ENCODE peak calls at places on chromosomes 6 and 20, in four cellular contexts. G is neuronal stem cell, L is IMR-90, J is mesenchymal stem cell. P is an unnamed sample.

GRCh38 chr20:44695295-44696230 is 19.6 kb upstream of the CCN5 start:
- DNase-seq in G (no peak), J (peak), L (peak), P (no peak)

GRCh38 chr6:70551566-70551965 is 15.2 kb upstream of the SDHAF4 start:
- DNase-seq in J (no peak), L (no peak), G (no peak), P (no peak)

GRCh38 chr20:23142162-23143050 is 56.3 kb upstream of the CD93 start:
- DNase-seq in L (no peak), G (no peak), J (no peak), P (no peak)

GRCh38 chr6:79782775-79783174 is 151.6 kb downstream of the SH3BGRL2 start:
- DNase-seq in L (no peak), J (no peak), G (no peak), P (no peak)

GRCh38 chr20:54140486-54140885 is 33.3 kb downstream of the CYP24A1 start:
- DNase-seq in J (no peak), L (no peak), G (no peak), P (no peak)

GRCh38 chr6:131054392-131055250 is 8.4 kb downstream of the EPB41L2 start:
- DNase-seq in J (no peak), G (no peak), L (no peak), P (no peak)

GRCh38 chr6:128452713-128453112 is 67.7 kb downstream of the PTPRK start:
- DNase-seq in G (no peak), L (no peak), J (no peak), P (no peak)

GRCh38 chr6:106692112-106692822 is 62.9 kb downstream of the QRSL1 start:
- DNase-seq in J (peak), L (peak), G (peak), P (peak)

GRCh38 chr6:25384967-25385366 is 105.8 kb downstream of the CARMIL1 start:
- DNase-seq in G (no peak), L (peak), J (no peak), P (no peak)

GRCh38 chr6:119902681-119903080 is 553.1 kb upstream of the MAN1A1 start:
- DNase-seq in G (no peak), J (no peak), L (no peak), P (no peak)

GRCh38 chr6:77926198-77926752 is 273.4 kb downstream of the MEI4 start:
- DNase-seq in G (peak), J (peak), L (no peak), P (no peak)

GRCh38 chr6:6748001-6748400 is 159.5 kb downstream of the LY86 start:
- DNase-seq in G (no peak), L (no peak), J (no peak), P (no peak)

GRCh38 chr6:21873562-21873961 is 280.0 kb downstream of the SOX4 start:
- DNase-seq in G (no peak), L (peak), J (no peak), P (no peak)

GRCh38 chr6:135578976-135579375 is 81.4 kb upstream of the AHI1 start:
- DNase-seq in J (no peak), G (no peak), L (no peak), P (no peak)

GRCh38 chr6:167733740-167734661 is 92.7 kb upstream of the AFDN start:
- DNase-seq in J (peak), L (no peak), G (no peak), P (no peak)

GRCh38 chr20:43916073-43916874 is 1.6 kb downstream of the TOX2 start:
- DNase-seq in J (peak), L (no peak), G (no peak), P (no peak)

GRCh38 chr6:85641522-85641915 is 1.2 kb downstream of the SYNCRIP start:
- DNase-seq in J (peak), G (no peak), L (peak), P (no peak)

GRCh38 chr6:109015185-109015584 is 79.5 kb downstream of the SESN1 start:
- DNase-seq in L (no peak), J (no peak), G (no peak), P (no peak)

GRCh38 chr6:166952122-166952521 is 4.2 kb downstream of the RNASET2 start:
- DNase-seq in J (no peak), G (no peak), L (no peak), P (no peak)

GRCh38 chr6:157241411-157241979 is 81.8 kb downstream of the TMEM242 start:
- DNase-seq in L (no peak), J (no peak), G (no peak), P (no peak)

GRCh38 chr20:25083141-25083772 is 1.3 kb upstream of the VSX1 start:
- DNase-seq in G (no peak), L (no peak), J (no peak), P (peak)

GRCh38 chr6:14664616-14665315 is 547.2 kb downstream of the CD83 start:
- DNase-seq in G (no peak), J (peak), L (no peak), P (peak)

GRCh38 chr6:169288591-169288990 is 34.9 kb upstream of the THBS2 start:
- DNase-seq in L (peak), J (no peak), G (no peak), P (no peak)

GRCh38 chr20:53827292-53827995 is 233.8 kb upstream of the ZNF217 start:
- DNase-seq in G (no peak), L (no peak), J (no peak), P (no peak)

GRCh38 chr20:47111576-47111975 is 216.9 kb downstream of the EYA2 start:
- DNase-seq in L (peak), G (no peak), J (no peak), P (no peak)

GRCh38 chr20:50844430-50845100 is 49.7 kb downstream of the BCAS4 start:
- DNase-seq in L (peak), G (no peak), J (peak), P (no peak)

GRCh38 chr20:23407770-23408467 is 13.4 kb downstream of the NAPB start:
- DNase-seq in L (no peak), G (no peak), J (no peak), P (no peak)

GRCh38 chr6:10383312-10384063 is 31.4 kb downstream of the TFAP2A start:
- DNase-seq in L (no peak), G (no peak), J (no peak), P (peak)
- H4K91ac ChIP-seq in L (no peak), G (no peak), J (no peak), P (no peak)

GRCh38 chr6:146892283-146892612 is 293.5 kb downstream of the ADGB start:
- DNase-seq in L (no peak), J (no peak), G (no peak), P (no peak)
- H4K91ac ChIP-seq in L (peak), J (no peak), G (no peak), P (no peak)

GRCh38 chr20:18092890-18093289 is 35.2 kb upstream of the OVOL2 start:
- DNase-seq in J (no peak), G (no peak), L (no peak), P (peak)
- H4K91ac ChIP-seq in J (no peak), G (no peak), L (no peak), P (no peak)

GRCh38 chr6:139581485-139581865 is 207.0 kb upstream of the CITED2 start:
- DNase-seq in L (no peak), G (no peak), J (no peak), P (no peak)

GRCh38 chr6:139577991-139578604 is 203.7 kb upstream of the CITED2 start:
- DNase-seq in L (peak), J (peak), G (no peak), P (no peak)

GRCh38 chr6:139580592-139581484 is 206.4 kb upstream of the CITED2 start:
- DNase-seq in G (no peak), L (no peak), J (no peak), P (no peak)

GRCh38 chr6:139572001-139572400 is 197.6 kb upstream of the CITED2 start:
- DNase-seq in L (no peak), G (no peak), J (no peak), P (no peak)

DNA sequence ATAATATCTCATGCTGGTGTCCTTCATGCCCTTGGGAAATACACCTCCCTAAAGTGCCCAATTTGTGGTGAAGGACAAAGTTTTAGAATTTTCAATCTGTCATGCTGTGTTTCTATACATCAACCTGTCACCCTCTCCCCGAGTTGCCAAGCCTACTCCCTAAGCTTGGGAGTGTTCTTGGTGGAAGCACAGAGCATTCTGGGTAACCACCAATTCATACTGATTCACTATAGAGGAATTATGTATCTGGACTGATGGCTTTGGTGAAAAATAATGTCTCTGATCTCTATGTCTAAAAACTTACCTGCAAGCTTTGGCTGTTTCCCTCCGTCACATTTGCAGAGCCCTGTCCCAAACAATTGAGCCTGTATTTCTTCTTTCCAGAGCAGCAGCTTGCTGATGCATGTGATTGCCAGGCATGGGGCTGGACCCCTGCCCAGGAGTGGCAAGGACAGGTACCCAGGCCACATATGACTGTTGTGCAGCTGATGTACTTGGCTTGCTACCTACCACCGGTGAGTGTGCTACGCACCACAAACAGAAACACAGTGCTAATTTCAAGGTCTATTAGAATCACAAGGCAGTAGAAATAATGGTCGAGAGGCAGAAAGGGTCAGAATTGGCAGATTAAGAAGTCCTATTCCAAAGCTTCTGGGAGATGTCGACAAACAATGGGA is 202.8 kb upstream of the CITED2 start:
- DNase-seq in J (no peak), L (peak), G (no peak), P (no peak)
- H4K91ac ChIP-seq in J (peak), L (peak), G (no peak), P (no peak)

GRCh38 chr20:37379967-37380828 is 34.3 kb downstream of the SRC start:
- DNase-seq in J (peak), L (peak), G (no peak), P (no peak)
- H4K91ac ChIP-seq in J (no peak), L (no peak), G (no peak), P (no peak)

DNA sequence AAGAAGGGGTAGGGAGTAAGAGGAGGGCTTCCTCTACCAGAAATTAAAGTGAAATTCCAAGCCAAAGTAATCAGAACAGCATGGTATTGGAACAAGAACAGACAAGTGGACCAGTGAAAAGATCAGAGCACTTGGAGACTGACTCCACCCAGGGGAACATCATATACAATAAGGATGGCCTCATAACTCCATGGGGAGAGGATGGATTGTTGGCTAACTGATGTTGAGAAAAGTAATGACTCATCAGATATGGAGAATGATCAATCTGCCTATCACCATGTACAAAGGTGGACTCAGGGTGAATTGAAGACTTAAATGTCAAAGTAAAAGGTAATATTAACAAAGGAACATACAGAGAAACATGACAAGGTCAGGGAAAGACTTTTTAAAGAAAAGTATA is 12.8 kb downstream of the SLC22A3 start:
- DNase-seq in L (no peak), J (no peak), G (no peak), P (no peak)
- H4K91ac ChIP-seq in L (no peak), J (no peak), G (no peak), P (no peak)

DNA sequence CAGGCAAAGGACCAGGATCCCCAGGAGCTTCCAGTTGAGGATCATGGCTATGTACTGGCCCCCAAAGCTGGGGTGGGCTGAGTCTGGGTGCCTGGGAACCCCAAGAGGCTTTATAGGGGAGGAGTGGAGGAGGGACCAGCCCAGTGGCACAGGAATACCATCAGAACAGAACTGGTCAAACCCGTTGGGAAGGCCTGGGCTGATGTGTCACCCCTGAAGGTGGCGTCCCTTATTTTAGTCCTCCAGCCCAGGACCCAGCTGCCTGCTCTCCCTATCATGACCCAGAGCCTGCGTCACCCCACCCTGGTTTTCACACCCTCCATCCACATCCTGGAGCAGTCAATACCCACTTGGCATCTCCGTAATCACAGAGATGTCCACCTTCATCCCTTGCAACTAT is at the start of gene PSORS1C2:
- DNase-seq in L (no peak), J (no peak), G (no peak), P (no peak)
- H4K91ac ChIP-seq in L (peak), J (no peak), G (peak), P (no peak)

GRCh38 chr6:33784787-33785186 is 4.1 kb downstream of the LEMD2 start:
- DNase-seq in G (no peak), L (no peak), J (no peak), P (no peak)

GRCh38 chr6:33779895-33780294 is 9.0 kb downstream of the LEMD2 start:
- DNase-seq in L (no peak), J (no peak), G (no peak), P (no peak)

GRCh38 chr6:33783781-33784520 is 5.0 kb downstream of the LEMD2 start:
- DNase-seq in J (no peak), L (no peak), G (no peak), P (no peak)

GRCh38 chr6:33781105-33781975 is 7.6 kb downstream of the LEMD2 start:
- DNase-seq in J (peak), L (no peak), G (peak), P (peak)

GRCh38 chr6:33782561-33782960 is 6.4 kb downstream of the LEMD2 start:
- DNase-seq in G (no peak), J (no peak), L (no peak), P (no peak)
- H4K91ac ChIP-seq in G (no peak), J (no peak), L (no peak), P (peak)

DNA sequence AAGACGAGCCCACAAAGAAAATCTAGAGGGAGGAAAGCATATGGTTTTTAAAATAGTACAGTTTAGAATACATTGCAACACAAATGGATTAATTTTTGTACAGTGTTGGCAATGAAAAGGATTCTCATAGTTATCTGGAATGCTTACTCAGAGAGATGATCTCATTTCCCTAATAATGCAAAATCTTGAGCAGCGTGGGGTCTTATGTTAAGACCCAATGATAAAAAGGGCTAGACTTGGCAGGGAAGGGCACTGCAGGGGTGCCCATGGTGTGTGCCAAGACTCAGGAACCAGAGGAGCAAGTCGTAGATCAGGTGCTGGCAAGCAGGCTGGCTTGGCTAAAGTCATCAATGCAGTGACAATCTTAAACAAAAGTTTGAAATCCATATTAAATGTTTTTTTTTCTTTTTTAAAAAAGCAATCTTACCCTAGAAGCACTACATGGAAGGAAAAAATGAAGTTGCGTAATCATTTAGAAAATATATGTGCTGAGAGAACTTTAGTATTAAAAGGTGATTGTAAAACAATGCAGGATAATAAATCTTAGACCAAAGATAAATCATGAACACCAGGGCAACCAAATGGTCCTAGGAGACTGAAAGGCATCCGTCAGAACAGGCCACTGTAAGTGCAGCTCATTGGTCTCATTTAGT is 268.5 kb downstream of the UST start:
- DNase-seq in G (no peak), J (peak), L (peak), P (no peak)
- H4K91ac ChIP-seq in G (no peak), J (no peak), L (peak), P (no peak)

DNA sequence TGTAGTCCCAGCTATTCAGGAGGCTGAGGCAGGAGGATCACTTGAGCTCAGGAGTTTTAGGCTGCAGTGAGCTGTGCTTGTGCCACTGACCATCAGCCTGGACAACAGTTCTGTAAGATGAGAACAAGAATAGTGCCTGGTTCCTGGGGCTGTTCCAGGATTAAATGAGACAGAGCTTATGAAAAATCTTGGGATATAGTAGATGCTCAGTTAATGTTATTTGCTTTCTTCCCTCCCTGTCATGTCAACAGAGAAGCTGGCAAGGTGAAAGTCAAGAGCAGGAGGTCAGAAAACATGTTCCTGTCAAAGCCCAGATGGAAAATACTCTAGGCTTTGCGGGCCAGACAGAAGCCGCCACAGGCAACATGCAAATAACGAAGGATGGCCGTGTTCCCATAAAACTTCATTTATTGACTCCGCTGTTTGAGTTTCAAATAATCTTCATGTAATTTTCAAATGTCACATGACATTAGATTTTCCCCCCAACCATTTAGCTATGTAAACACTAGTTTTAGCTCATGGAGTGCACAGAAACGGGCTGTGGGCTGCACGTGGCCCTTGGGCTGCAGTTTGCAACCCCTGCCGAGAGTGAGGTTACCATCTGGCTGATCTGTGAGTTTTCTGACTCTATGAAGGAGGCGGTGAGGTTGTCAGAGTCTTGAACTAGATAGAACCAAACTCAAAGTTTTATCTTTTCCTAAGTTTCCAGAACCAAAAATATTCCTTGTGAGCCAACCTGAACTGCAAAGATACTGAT is 63.4 kb upstream of the PMEPA1 start:
- DNase-seq in J (no peak), L (no peak), G (no peak), P (peak)
- H4K91ac ChIP-seq in J (no peak), L (no peak), G (no peak), P (no peak)